ENCODE peak calls at places on chromosomes 5 and 9, in ten cellular contexts. V, Y, W, X, C, G, K, N, U and B are unnamed samples.

GRCh38 chr5:171992813-171993212 is 13.6 kb downstream of the FBXW11 start:
- DNase-seq in U (no peak), Y (no peak), X (no peak), N (no peak), W (no peak), C (no peak), G (no peak), K (no peak), V (no peak), B (no peak)

GRCh38 chr5:164998142-164998541 is 1492.7 kb downstream of the MAT2B start:
- DNase-seq in C (no peak), Y (no peak), X (no peak), W (no peak), G (no peak), U (no peak), N (no peak), V (no peak), K (no peak), B (no peak)

GRCh38 chr5:88143693-88144218 is 124.9 kb downstream of the TMEM161B start:
- DNase-seq in V (no peak), U (no peak), N (no peak), K (no peak), Y (no peak), W (no peak), G (no peak), C (no peak), X (no peak), B (no peak)

GRCh38 chr9:115643948-115644727 is 509.5 kb upstream of the PAPPA start:
- DNase-seq in Y (no peak), G (no peak), U (no peak), K (no peak), C (no peak), X (no peak), V (no peak), N (no peak), W (no peak), B (no peak)

GRCh38 chr5:171599396-171599795 is 179.9 kb downstream of the FGF18 start:
- DNase-seq in G (no peak), U (no peak), K (no peak), C (no peak), N (no peak), Y (no peak), X (no peak), V (no peak), W (no peak), B (no peak)

GRCh38 chr9:126979461-126979860 is 64.9 kb downstream of the RALGPS1 start:
- DNase-seq in U (no peak), X (no peak), W (no peak), C (no peak), G (no peak), K (no peak), N (no peak), Y (no peak), V (no peak), B (no peak)

GRCh38 chr5:174751154-174751990 is 27.0 kb downstream of the MSX2 start:
- DNase-seq in N (no peak), K (peak; percentile 43), C (no peak), W (no peak), U (no peak), Y (no peak), X (no peak), V (no peak), G (no peak), B (no peak)

GRCh38 chr5:91069364-91069763 is 313.8 kb downstream of the ARRDC3 start:
- DNase-seq in V (no peak), N (no peak), C (no peak), Y (no peak), X (no peak), U (no peak), K (no peak), W (no peak), G (no peak), B (no peak)